ENCODE peak calls at places on chromosomes 3 and 15, in four cellular contexts. One of them, this sample, is unnamed.

GRCh38 chr15:38054488-38054887 is 120.0 kb downstream of the TMCO5A start:
- DNase-seq in GM12864: no peak
- DNase-seq in right lobe of liver: no peak
- DNase-seq in activated CD8-positive, alpha-beta T cell treated with anti-CD3 and anti-CD28 coated beads for 36 hours: no peak
- DNase-seq in this sample: no peak

GRCh38 chr15:26082833-26083174 is 219.7 kb upstream of the ATP10A start:
- DNase-seq in activated CD8-positive, alpha-beta T cell treated with anti-CD3 and anti-CD28 coated beads for 36 hours: no peak
- DNase-seq in GM12864: no peak
- DNase-seq in right lobe of liver: no peak
- DNase-seq in this sample: no peak

GRCh38 chr15:79296583-79296982 is 14.1 kb downstream of the ANKRD34C start:
- DNase-seq in activated CD8-positive, alpha-beta T cell treated with anti-CD3 and anti-CD28 coated beads for 36 hours: peak; percentile 19
- DNase-seq in right lobe of liver: no peak
- DNase-seq in GM12864: no peak
- DNase-seq in this sample: no peak

GRCh38 chr3:151168269-151169094 is 34.5 kb downstream of the GPR171 start:
- DNase-seq in right lobe of liver: peak; percentile 89
- DNase-seq in activated CD8-positive, alpha-beta T cell treated with anti-CD3 and anti-CD28 coated beads for 36 hours: peak; percentile 92
- DNase-seq in GM12864: no peak
- DNase-seq in this sample: peak; percentile 47

GRCh38 chr3:37630441-37630840 is 231.2 kb upstream of the CTDSPL start:
- DNase-seq in right lobe of liver: no peak
- DNase-seq in GM12864: no peak
- DNase-seq in activated CD8-positive, alpha-beta T cell treated with anti-CD3 and anti-CD28 coated beads for 36 hours: no peak
- DNase-seq in this sample: no peak

GRCh38 chr3:55445551-55445950 is 41.6 kb downstream of the WNT5A start:
- DNase-seq in right lobe of liver: peak; percentile 68
- DNase-seq in activated CD8-positive, alpha-beta T cell treated with anti-CD3 and anti-CD28 coated beads for 36 hours: no peak
- DNase-seq in GM12864: no peak
- DNase-seq in this sample: no peak

GRCh38 chr3:133301194-133301593 is 98.7 kb upstream of the BFSP2 start:
- DNase-seq in activated CD8-positive, alpha-beta T cell treated with anti-CD3 and anti-CD28 coated beads for 36 hours: no peak
- DNase-seq in GM12864: no peak
- DNase-seq in right lobe of liver: no peak
- DNase-seq in this sample: no peak

GRCh38 chr15:89199734-89200133 is 21.6 kb downstream of the RLBP1 start:
- DNase-seq in right lobe of liver: no peak
- DNase-seq in activated CD8-positive, alpha-beta T cell treated with anti-CD3 and anti-CD28 coated beads for 36 hours: no peak
- DNase-seq in GM12864: no peak
- DNase-seq in this sample: no peak

GRCh38 chr3:52890735-52891134 is 6.6 kb downstream of the STIMATE start:
- DNase-seq in right lobe of liver: no peak
- DNase-seq in GM12864: no peak
- DNase-seq in activated CD8-positive, alpha-beta T cell treated with anti-CD3 and anti-CD28 coated beads for 36 hours: peak; percentile 71
- DNase-seq in this sample: no peak

GRCh38 chr3:53137221-53137620 is 7.0 kb upstream of the RFT1 start:
- DNase-seq in GM12864: no peak
- DNase-seq in activated CD8-positive, alpha-beta T cell treated with anti-CD3 and anti-CD28 coated beads for 36 hours: no peak
- DNase-seq in right lobe of liver: no peak
- DNase-seq in this sample: no peak

GRCh38 chr3:197956626-197956988 is 3.4 kb upstream of the LMLN start:
- DNase-seq in activated CD8-positive, alpha-beta T cell treated with anti-CD3 and anti-CD28 coated beads for 36 hours: peak; percentile 26
- DNase-seq in right lobe of liver: no peak
- DNase-seq in GM12864: no peak
- DNase-seq in this sample: no peak

GRCh38 chr15:101583284-101583683 is 68.9 kb downstream of the TM2D3 start:
- DNase-seq in GM12864: no peak
- DNase-seq in right lobe of liver: no peak
- DNase-seq in activated CD8-positive, alpha-beta T cell treated with anti-CD3 and anti-CD28 coated beads for 36 hours: no peak
- DNase-seq in this sample: no peak

GRCh38 chr15:75809986-75810750 is 33.1 kb upstream of the UBE2Q2 start:
- DNase-seq in GM12864: no peak
- DNase-seq in right lobe of liver: no peak
- DNase-seq in activated CD8-positive, alpha-beta T cell treated with anti-CD3 and anti-CD28 coated beads for 36 hours: peak; percentile 37
- DNase-seq in this sample: peak; percentile 25
- TF ChIP-seq CTCF in GM12864: peak; percentile 56
- TF ChIP-seq CTCF in right lobe of liver: peak; percentile 56
- TF ChIP-seq CTCF in activated CD8-positive, alpha-beta T cell treated with anti-CD3 and anti-CD28 coated beads for 36 hours: no peak
- TF ChIP-seq CTCF in this sample: peak; percentile 61

GRCh38 chr3:153287017-153287416 is 125.0 kb downstream of the RAP2B start:
- DNase-seq in right lobe of liver: no peak
- DNase-seq in activated CD8-positive, alpha-beta T cell treated with anti-CD3 and anti-CD28 coated beads for 36 hours: no peak
- DNase-seq in GM12864: no peak
- DNase-seq in this sample: no peak

GRCh38 chr3:153293222-153293621 is 131.2 kb downstream of the RAP2B start:
- DNase-seq in GM12864: no peak
- DNase-seq in activated CD8-positive, alpha-beta T cell treated with anti-CD3 and anti-CD28 coated beads for 36 hours: no peak
- DNase-seq in right lobe of liver: no peak
- DNase-seq in this sample: no peak

GRCh38 chr3:153289334-153289808 is 127.3 kb downstream of the RAP2B start:
- DNase-seq in activated CD8-positive, alpha-beta T cell treated with anti-CD3 and anti-CD28 coated beads for 36 hours: no peak
- DNase-seq in right lobe of liver: no peak
- DNase-seq in GM12864: no peak
- DNase-seq in this sample: no peak

GRCh38 chr3:153290278-153291015 is 128.4 kb downstream of the RAP2B start:
- DNase-seq in right lobe of liver: no peak
- DNase-seq in GM12864: no peak
- DNase-seq in activated CD8-positive, alpha-beta T cell treated with anti-CD3 and anti-CD28 coated beads for 36 hours: peak; percentile 25
- DNase-seq in this sample: no peak

GRCh38 chr3:153291052-153291689 is 129.1 kb downstream of the RAP2B start:
- DNase-seq in right lobe of liver: no peak
- DNase-seq in activated CD8-positive, alpha-beta T cell treated with anti-CD3 and anti-CD28 coated beads for 36 hours: peak; percentile 25
- DNase-seq in GM12864: no peak
- DNase-seq in this sample: no peak
- TF ChIP-seq CTCF in right lobe of liver: peak; percentile 10
- TF ChIP-seq CTCF in activated CD8-positive, alpha-beta T cell treated with anti-CD3 and anti-CD28 coated beads for 36 hours: peak; percentile 43
- TF ChIP-seq CTCF in GM12864: peak; percentile 55
- TF ChIP-seq CTCF in this sample: peak; percentile 46

GRCh38 chr3:147843331-147843730 is 434.2 kb downstream of the ZIC1 start:
- DNase-seq in right lobe of liver: no peak
- DNase-seq in activated CD8-positive, alpha-beta T cell treated with anti-CD3 and anti-CD28 coated beads for 36 hours: no peak
- DNase-seq in GM12864: no peak
- DNase-seq in this sample: no peak

GRCh38 chr3:147838650-147839049 is 429.5 kb downstream of the ZIC1 start:
- DNase-seq in GM12864: no peak
- DNase-seq in activated CD8-positive, alpha-beta T cell treated with anti-CD3 and anti-CD28 coated beads for 36 hours: no peak
- DNase-seq in right lobe of liver: no peak
- DNase-seq in this sample: no peak
- TF ChIP-seq CTCF in GM12864: peak; percentile 41
- TF ChIP-seq CTCF in activated CD8-positive, alpha-beta T cell treated with anti-CD3 and anti-CD28 coated beads for 36 hours: no peak
- TF ChIP-seq CTCF in right lobe of liver: no peak
- TF ChIP-seq CTCF in this sample: peak; percentile 22

GRCh38 chr15:91946075-91946474 is 92.6 kb downstream of the SLCO3A1 start:
- DNase-seq in GM12864: no peak
- DNase-seq in right lobe of liver: peak; percentile 52
- DNase-seq in activated CD8-positive, alpha-beta T cell treated with anti-CD3 and anti-CD28 coated beads for 36 hours: no peak
- DNase-seq in this sample: no peak

GRCh38 chr15:91945385-91945784 is 91.9 kb downstream of the SLCO3A1 start:
- DNase-seq in GM12864: no peak
- DNase-seq in activated CD8-positive, alpha-beta T cell treated with anti-CD3 and anti-CD28 coated beads for 36 hours: no peak
- DNase-seq in right lobe of liver: no peak
- DNase-seq in this sample: no peak

GRCh38 chr15:91948001-91948608 is 94.6 kb downstream of the SLCO3A1 start:
- DNase-seq in activated CD8-positive, alpha-beta T cell treated with anti-CD3 and anti-CD28 coated beads for 36 hours: no peak
- DNase-seq in right lobe of liver: no peak
- DNase-seq in GM12864: no peak
- DNase-seq in this sample: no peak

GRCh38 chr15:91947370-91947769 is 93.9 kb downstream of the SLCO3A1 start:
- DNase-seq in GM12864: no peak
- DNase-seq in activated CD8-positive, alpha-beta T cell treated with anti-CD3 and anti-CD28 coated beads for 36 hours: no peak
- DNase-seq in right lobe of liver: no peak
- DNase-seq in this sample: no peak

DNA sequence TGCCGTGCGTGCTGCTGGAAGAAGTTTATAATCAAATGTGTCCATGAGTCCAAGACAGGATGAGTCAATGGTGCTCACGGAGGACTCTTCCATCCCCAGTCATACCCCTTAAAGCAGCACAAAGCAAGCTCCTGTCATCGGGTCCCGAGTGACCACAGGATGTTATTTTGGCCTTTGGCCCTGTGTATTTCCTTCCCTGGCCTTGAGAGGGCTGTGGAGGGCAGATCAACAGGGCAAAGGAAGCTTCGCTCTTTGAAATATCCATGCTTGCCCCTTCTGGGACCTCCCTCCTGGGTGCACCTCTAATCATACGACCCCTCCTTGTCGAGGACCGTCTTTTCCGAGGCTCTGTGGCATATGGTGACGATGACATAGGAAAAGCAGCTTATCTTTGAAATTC is 93.4 kb downstream of the SLCO3A1 start:
- DNase-seq in activated CD8-positive, alpha-beta T cell treated with anti-CD3 and anti-CD28 coated beads for 36 hours: no peak
- DNase-seq in GM12864: no peak
- DNase-seq in right lobe of liver: no peak
- DNase-seq in this sample: no peak
- TF ChIP-seq CTCF in activated CD8-positive, alpha-beta T cell treated with anti-CD3 and anti-CD28 coated beads for 36 hours: no peak
- TF ChIP-seq CTCF in GM12864: no peak
- TF ChIP-seq CTCF in right lobe of liver: no peak
- TF ChIP-seq CTCF in this sample: no peak

This sample was measured in GM13977.